ENCODE peak calls at places on chromosomes 5 and 9, in four cellular contexts. One of them, this sample, is unnamed.

GRCh38 chr5:112931473-112931872 is 9.4 kb upstream of the REEP5 start:
- DNase-seq in mammary epithelial cell: no peak
- DNase-seq in uterus: no peak
- DNase-seq in epithelial cell of esophagus: no peak
- DNase-seq in this sample: no peak

GRCh38 chr9:128421474-128422010 is 885 bp downstream of the CERCAM start:
- DNase-seq in mammary epithelial cell: peak
- DNase-seq in uterus: peak
- DNase-seq in epithelial cell of esophagus: no peak
- DNase-seq in this sample: no peak

GRCh38 chr9:30120654-30121053 is 2263.8 kb upstream of the ACO1 start:
- DNase-seq in mammary epithelial cell: no peak
- DNase-seq in uterus: no peak
- DNase-seq in epithelial cell of esophagus: peak
- DNase-seq in this sample: no peak

GRCh38 chr5:112682621-112683061 is 55.0 kb upstream of the APC start:
- DNase-seq in mammary epithelial cell: no peak
- DNase-seq in uterus: no peak
- DNase-seq in epithelial cell of esophagus: no peak
- DNase-seq in this sample: no peak

GRCh38 chr9:10008101-10008799 is 604.6 kb downstream of the PTPRD start:
- DNase-seq in mammary epithelial cell: no peak
- DNase-seq in uterus: no peak
- DNase-seq in epithelial cell of esophagus: no peak
- DNase-seq in this sample: no peak

GRCh38 chr9:108286807-108287206 is 569.0 kb downstream of the ACTL7B start:
- DNase-seq in mammary epithelial cell: no peak
- DNase-seq in uterus: no peak
- DNase-seq in epithelial cell of esophagus: no peak
- DNase-seq in this sample: no peak

GRCh38 chr9:136978073-136978864 is 965 bp downstream of the PTGDS start:
- DNase-seq in mammary epithelial cell: no peak
- DNase-seq in uterus: peak
- DNase-seq in epithelial cell of esophagus: peak
- DNase-seq in this sample: no peak

GRCh38 chr5:80182802-80183645 is 72.8 kb downstream of the SERINC5 start:
- DNase-seq in mammary epithelial cell: no peak
- DNase-seq in uterus: no peak
- DNase-seq in epithelial cell of esophagus: peak
- DNase-seq in this sample: no peak

GRCh38 chr5:122156724-122157325 is 27.5 kb downstream of the ZNF474 start:
- DNase-seq in mammary epithelial cell: peak
- DNase-seq in uterus: no peak
- DNase-seq in epithelial cell of esophagus: peak
- DNase-seq in this sample: no peak

GRCh38 chr5:141814064-141814982 is 63.9 kb downstream of the PCDH1 start:
- DNase-seq in mammary epithelial cell: peak
- DNase-seq in uterus: peak
- DNase-seq in epithelial cell of esophagus: peak
- DNase-seq in this sample: no peak

GRCh38 chr5:78005021-78005785 is 229.1 kb upstream of the TBCA start:
- DNase-seq in mammary epithelial cell: no peak
- DNase-seq in uterus: no peak
- DNase-seq in epithelial cell of esophagus: peak
- DNase-seq in this sample: no peak

GRCh38 chr5:143118222-143118621 is 285.3 kb downstream of the NR3C1 start:
- DNase-seq in mammary epithelial cell: no peak
- DNase-seq in uterus: no peak
- DNase-seq in epithelial cell of esophagus: peak
- DNase-seq in this sample: no peak

GRCh38 chr9:131735238-131736181 is 4.4 kb downstream of the RAPGEF1 start:
- DNase-seq in mammary epithelial cell: no peak
- DNase-seq in uterus: no peak
- DNase-seq in epithelial cell of esophagus: no peak
- DNase-seq in this sample: no peak

GRCh38 chr9:79701651-79702050 is 129.9 kb downstream of the TLE4 start:
- DNase-seq in mammary epithelial cell: no peak
- DNase-seq in uterus: no peak
- DNase-seq in epithelial cell of esophagus: no peak
- DNase-seq in this sample: no peak

GRCh38 chr9:21110708-21111576 is 30.7 kb downstream of the IFNW1 start:
- DNase-seq in mammary epithelial cell: peak
- DNase-seq in uterus: no peak
- DNase-seq in epithelial cell of esophagus: peak
- DNase-seq in this sample: no peak

GRCh38 chr9:130398487-130399240 is 46.1 kb upstream of the ASS1 start:
- DNase-seq in mammary epithelial cell: no peak
- DNase-seq in uterus: no peak
- DNase-seq in epithelial cell of esophagus: no peak
- DNase-seq in this sample: no peak

GRCh38 chr9:6852243-6852963 is 94.6 kb downstream of the KDM4C start:
- DNase-seq in mammary epithelial cell: peak
- DNase-seq in uterus: no peak
- DNase-seq in epithelial cell of esophagus: peak
- DNase-seq in this sample: no peak

GRCh38 chr9:105835721-105836120 is 141.4 kb downstream of the TMEM38B start:
- DNase-seq in mammary epithelial cell: no peak
- DNase-seq in uterus: no peak
- DNase-seq in epithelial cell of esophagus: no peak
- DNase-seq in this sample: no peak

GRCh38 chr9:91395553-91396470 is 27.8 kb downstream of the NFIL3 start:
- DNase-seq in mammary epithelial cell: peak
- DNase-seq in uterus: no peak
- DNase-seq in epithelial cell of esophagus: peak
- DNase-seq in this sample: no peak

GRCh38 chr5:64184832-64185231 is 19.2 kb downstream of the RNF180 start:
- DNase-seq in mammary epithelial cell: no peak
- DNase-seq in uterus: no peak
- DNase-seq in epithelial cell of esophagus: no peak
- DNase-seq in this sample: no peak

GRCh38 chr5:78627175-78627574 is 21.4 kb downstream of the LHFPL2 start:
- DNase-seq in mammary epithelial cell: no peak
- DNase-seq in uterus: no peak
- DNase-seq in epithelial cell of esophagus: peak
- DNase-seq in this sample: peak

GRCh38 chr9:95071925-95072324 is 245.6 kb downstream of the FANCC start:
- DNase-seq in mammary epithelial cell: no peak
- DNase-seq in uterus: no peak
- DNase-seq in epithelial cell of esophagus: no peak
- DNase-seq in this sample: no peak

GRCh38 chr9:35489313-35490154 is at the start of gene RUSC2:
- DNase-seq in mammary epithelial cell: peak
- DNase-seq in uterus: peak
- DNase-seq in epithelial cell of esophagus: peak
- DNase-seq in this sample: peak

GRCh38 chr5:61931236-61931635 is 374.8 kb upstream of the KIF2A start:
- DNase-seq in mammary epithelial cell: no peak
- DNase-seq in uterus: no peak
- DNase-seq in epithelial cell of esophagus: peak
- DNase-seq in this sample: no peak

GRCh38 chr9:15856591-15856990 is 303.7 kb downstream of the CCDC171 start:
- DNase-seq in mammary epithelial cell: peak
- DNase-seq in uterus: no peak
- DNase-seq in epithelial cell of esophagus: peak
- DNase-seq in this sample: no peak

GRCh38 chr9:27475057-27475456 is 49.0 kb upstream of the IFNK start:
- DNase-seq in mammary epithelial cell: no peak
- DNase-seq in uterus: peak
- DNase-seq in epithelial cell of esophagus: no peak
- DNase-seq in this sample: no peak

GRCh38 chr5:6570530-6570929 is 62.3 kb downstream of the NSUN2 start:
- DNase-seq in mammary epithelial cell: no peak
- DNase-seq in uterus: no peak
- DNase-seq in epithelial cell of esophagus: no peak
- DNase-seq in this sample: peak

GRCh38 chr9:88388203-88388885 is at the start of gene SPIN1:
- DNase-seq in mammary epithelial cell: no peak
- DNase-seq in uterus: peak
- DNase-seq in epithelial cell of esophagus: peak
- DNase-seq in this sample: peak

GRCh38 chr9:101737705-101738565 is 512 bp downstream of the GRIN3A start:
- DNase-seq in mammary epithelial cell: peak
- DNase-seq in uterus: no peak
- DNase-seq in epithelial cell of esophagus: no peak
- DNase-seq in this sample: peak

GRCh38 chr5:154087260-154087659 is 48.5 kb downstream of the MFAP3 start:
- DNase-seq in mammary epithelial cell: no peak
- DNase-seq in uterus: no peak
- DNase-seq in epithelial cell of esophagus: no peak
- DNase-seq in this sample: no peak

GRCh38 chr5:126454081-126454480 is 30.9 kb downstream of the GRAMD2B start:
- DNase-seq in mammary epithelial cell: peak
- DNase-seq in uterus: no peak
- DNase-seq in epithelial cell of esophagus: peak
- DNase-seq in this sample: no peak

GRCh38 chr9:113350338-113350672 is 964 bp downstream of the BSPRY start:
- DNase-seq in mammary epithelial cell: no peak
- DNase-seq in uterus: no peak
- DNase-seq in epithelial cell of esophagus: no peak
- DNase-seq in this sample: no peak

GRCh38 chr9:101400120-101400519 is 1.5 kb downstream of the ZNF189 start:
- DNase-seq in mammary epithelial cell: no peak
- DNase-seq in uterus: no peak
- DNase-seq in epithelial cell of esophagus: no peak
- DNase-seq in this sample: no peak

GRCh38 chr5:171762016-171762415 is 23.6 kb upstream of the SMIM23 start:
- DNase-seq in mammary epithelial cell: no peak
- DNase-seq in uterus: no peak
- DNase-seq in epithelial cell of esophagus: no peak
- DNase-seq in this sample: no peak

GRCh38 chr9:133066181-133066983 is 4.6 kb downstream of the CEL start:
- DNase-seq in mammary epithelial cell: no peak
- DNase-seq in uterus: no peak
- DNase-seq in epithelial cell of esophagus: no peak
- DNase-seq in this sample: no peak

GRCh38 chr9:10059044-10059443 is 553.8 kb downstream of the PTPRD start:
- DNase-seq in mammary epithelial cell: peak
- DNase-seq in uterus: no peak
- DNase-seq in epithelial cell of esophagus: peak
- DNase-seq in this sample: no peak

GRCh38 chr5:149730620-149731331 is 666 bp downstream of the PPARGC1B start:
- DNase-seq in mammary epithelial cell: peak
- DNase-seq in uterus: peak
- DNase-seq in epithelial cell of esophagus: peak
- DNase-seq in this sample: peak

GRCh38 chr5:132258102-132259060 is 885 bp downstream of the PDLIM4 start:
- DNase-seq in mammary epithelial cell: peak
- DNase-seq in uterus: peak
- DNase-seq in epithelial cell of esophagus: peak
- DNase-seq in this sample: peak

GRCh38 chr9:128787583-128788156 is 617 bp downstream of the TBC1D13 start:
- DNase-seq in mammary epithelial cell: peak
- DNase-seq in uterus: no peak
- DNase-seq in epithelial cell of esophagus: peak
- DNase-seq in this sample: no peak

GRCh38 chr9:72844440-72844768 is 108.4 kb downstream of the ALDH1A1 start:
- DNase-seq in mammary epithelial cell: no peak
- DNase-seq in uterus: no peak
- DNase-seq in epithelial cell of esophagus: peak
- DNase-seq in this sample: no peak
- TF ChIP-seq CTCF in mammary epithelial cell: no peak
- TF ChIP-seq CTCF in uterus: no peak
- TF ChIP-seq CTCF in epithelial cell of esophagus: no peak
- TF ChIP-seq CTCF in this sample: no peak

GRCh38 chr9:114666441-114666840 is 8.8 kb upstream of the TEX53 start:
- DNase-seq in mammary epithelial cell: no peak
- DNase-seq in uterus: no peak
- DNase-seq in epithelial cell of esophagus: no peak
- DNase-seq in this sample: no peak
- TF ChIP-seq CTCF in mammary epithelial cell: no peak
- TF ChIP-seq CTCF in uterus: no peak
- TF ChIP-seq CTCF in epithelial cell of esophagus: no peak
- TF ChIP-seq CTCF in this sample: no peak

GRCh38 chr5:10789021-10789420 is 28.0 kb upstream of the DAP start:
- DNase-seq in mammary epithelial cell: no peak
- DNase-seq in uterus: peak
- DNase-seq in epithelial cell of esophagus: no peak
- DNase-seq in this sample: no peak

GRCh38 chr5:10797246-10797645 is 36.2 kb upstream of the DAP start:
- DNase-seq in mammary epithelial cell: peak
- DNase-seq in uterus: no peak
- DNase-seq in epithelial cell of esophagus: peak
- DNase-seq in this sample: no peak

GRCh38 chr5:10792336-10792735 is 31.3 kb upstream of the DAP start:
- DNase-seq in mammary epithelial cell: no peak
- DNase-seq in uterus: no peak
- DNase-seq in epithelial cell of esophagus: no peak
- DNase-seq in this sample: no peak

GRCh38 chr5:10789726-10790125 is 28.7 kb upstream of the DAP start:
- DNase-seq in mammary epithelial cell: no peak
- DNase-seq in uterus: no peak
- DNase-seq in epithelial cell of esophagus: no peak
- DNase-seq in this sample: no peak

DNA sequence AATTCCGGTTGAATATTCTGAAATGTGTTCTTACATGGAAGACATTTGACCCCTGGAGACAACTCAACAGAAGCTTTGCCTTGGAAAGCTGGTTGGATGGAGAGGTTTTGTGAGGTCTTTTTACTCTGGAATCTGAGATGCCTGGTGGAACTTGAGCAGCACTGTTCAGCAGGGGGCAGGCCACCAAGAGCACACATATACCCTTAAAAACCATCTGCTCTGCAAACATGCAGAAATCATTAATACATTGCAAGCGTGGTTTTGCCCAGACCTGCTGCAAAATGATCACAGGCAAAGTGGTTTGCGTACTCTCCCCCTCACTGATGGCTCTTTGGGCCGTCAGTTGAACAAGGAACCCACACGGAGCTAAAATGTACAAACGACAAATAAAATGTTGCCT is 32.8 kb upstream of the DAP start:
- DNase-seq in mammary epithelial cell: no peak
- DNase-seq in uterus: no peak
- DNase-seq in epithelial cell of esophagus: no peak
- DNase-seq in this sample: no peak
- TF ChIP-seq CTCF in mammary epithelial cell: no peak
- TF ChIP-seq CTCF in uterus: no peak
- TF ChIP-seq CTCF in epithelial cell of esophagus: no peak
- TF ChIP-seq CTCF in this sample: no peak

DNA sequence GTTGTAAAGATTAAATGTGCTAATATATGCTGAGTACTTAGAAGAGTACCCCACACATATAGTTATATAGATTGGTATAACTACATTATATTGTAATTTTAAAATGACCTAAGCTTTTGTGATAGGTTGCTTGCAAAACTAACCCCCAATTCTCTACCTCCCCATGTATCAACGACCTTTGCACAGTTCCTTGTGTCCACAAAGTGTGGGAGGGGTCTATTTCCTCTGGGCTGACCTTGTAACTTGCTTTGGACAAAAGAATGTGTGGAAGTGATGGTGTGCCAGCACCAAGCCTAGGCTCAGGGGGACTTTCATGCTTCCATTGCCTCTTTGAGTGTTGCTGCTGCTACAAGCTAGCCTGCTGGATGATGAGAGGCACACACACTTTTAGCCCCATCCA is 20.6 kb downstream of the C5 start:
- DNase-seq in mammary epithelial cell: no peak
- DNase-seq in uterus: no peak
- DNase-seq in epithelial cell of esophagus: no peak
- DNase-seq in this sample: no peak
- TF ChIP-seq CTCF in mammary epithelial cell: no peak
- TF ChIP-seq CTCF in uterus: no peak
- TF ChIP-seq CTCF in epithelial cell of esophagus: no peak
- TF ChIP-seq CTCF in this sample: no peak